ENCODE peak calls at places on chromosome 11, in four cellular contexts. One of them, this sample, is unnamed. For H3K4me1, the result is how much of the 10 kb centered on the place peaks cover.

GRCh38 chr11:114233755-114234154 is 62.4 kb upstream of the NNMT start:
- DNase-seq in ovary: no peak
- DNase-seq in colonic mucosa: no peak
- DNase-seq in H1: no peak
- DNase-seq in this sample: no peak

GRCh38 chr11:78905756-78906155 is 331.1 kb upstream of the NARS2 start:
- DNase-seq in H1: no peak
- DNase-seq in ovary: no peak
- DNase-seq in colonic mucosa: no peak
- DNase-seq in this sample: no peak

GRCh38 chr11:119446434-119446833 is 23.5 kb upstream of the THY1 start:
- DNase-seq in colonic mucosa: no peak
- DNase-seq in ovary: no peak
- DNase-seq in H1: no peak
- DNase-seq in this sample: no peak

GRCh38 chr11:119752324-119752723 is 23.3 kb upstream of the NECTIN1 start:
- DNase-seq in H1: no peak
- DNase-seq in ovary: no peak
- DNase-seq in colonic mucosa: no peak
- DNase-seq in this sample: no peak

GRCh38 chr11:10770626-10771254 is 19.7 kb downstream of the CTR9 start:
- DNase-seq in H1: peak
- DNase-seq in colonic mucosa: peak
- DNase-seq in ovary: no peak
- DNase-seq in this sample: peak

GRCh38 chr11:19882356-19882755 is 169.7 kb downstream of the NAV2 start:
- DNase-seq in H1: no peak
- DNase-seq in ovary: no peak
- DNase-seq in colonic mucosa: no peak
- DNase-seq in this sample: no peak

GRCh38 chr11:94400839-94401772 is at the start of gene GPR83:
- DNase-seq in ovary: no peak
- DNase-seq in colonic mucosa: no peak
- DNase-seq in H1: peak
- DNase-seq in this sample: no peak

GRCh38 chr11:112761911-112762685 is 199.1 kb upstream of the NCAM1 start:
- DNase-seq in colonic mucosa: no peak
- DNase-seq in ovary: no peak
- DNase-seq in H1: no peak
- DNase-seq in this sample: no peak

GRCh38 chr11:99370557-99371200 is 349.9 kb downstream of the CNTN5 start:
- DNase-seq in H1: no peak
- DNase-seq in colonic mucosa: no peak
- DNase-seq in ovary: peak
- DNase-seq in this sample: no peak

GRCh38 chr11:46210133-46210636 is 67.3 kb upstream of the CREB3L1 start:
- DNase-seq in H1: peak
- DNase-seq in colonic mucosa: no peak
- DNase-seq in ovary: no peak
- DNase-seq in this sample: no peak

GRCh38 chr11:67264886-67265632 is 1.2 kb upstream of the GRK2 start:
- DNase-seq in H1: no peak
- DNase-seq in ovary: no peak
- DNase-seq in colonic mucosa: no peak
- DNase-seq in this sample: no peak

GRCh38 chr11:17076517-17077239 is 789 bp downstream of the RPS13 start:
- DNase-seq in colonic mucosa: no peak
- DNase-seq in ovary: no peak
- DNase-seq in H1: no peak
- DNase-seq in this sample: no peak

GRCh38 chr11:61004037-61004641 is 32.7 kb downstream of the CD6 start:
- DNase-seq in ovary: peak
- DNase-seq in colonic mucosa: no peak
- DNase-seq in H1: no peak
- DNase-seq in this sample: no peak

GRCh38 chr11:86064236-86064803 is 4.6 kb downstream of the PICALM start:
- DNase-seq in ovary: no peak
- DNase-seq in colonic mucosa: no peak
- DNase-seq in H1: no peak
- DNase-seq in this sample: no peak

GRCh38 chr11:280762-281485 is 2.7 kb downstream of the NLRP6 start:
- DNase-seq in colonic mucosa: no peak
- DNase-seq in ovary: peak
- DNase-seq in H1: peak
- DNase-seq in this sample: no peak

GRCh38 chr11:36075053-36075452 is 131.2 kb downstream of the LDLRAD3 start:
- DNase-seq in ovary: no peak
- DNase-seq in H1: no peak
- DNase-seq in colonic mucosa: no peak
- DNase-seq in this sample: no peak

GRCh38 chr11:70477607-70478006 is 79.3 kb downstream of the CTTN start:
- DNase-seq in colonic mucosa: no peak
- DNase-seq in ovary: no peak
- DNase-seq in H1: no peak
- DNase-seq in this sample: no peak

GRCh38 chr11:29224739-29225384 is 792.0 kb downstream of the KCNA4 start:
- DNase-seq in colonic mucosa: no peak
- DNase-seq in H1: peak
- DNase-seq in ovary: no peak
- DNase-seq in this sample: no peak

GRCh38 chr11:70535191-70535971 is 137.1 kb downstream of the CTTN start:
- DNase-seq in ovary: peak
- DNase-seq in H1: no peak
- DNase-seq in colonic mucosa: no peak
- DNase-seq in this sample: no peak

GRCh38 chr11:113272281-113272680 is 42.1 kb upstream of the TTC12 start:
- DNase-seq in colonic mucosa: no peak
- DNase-seq in ovary: no peak
- DNase-seq in H1: no peak
- DNase-seq in this sample: no peak

GRCh38 chr11:83717551-83717950 is 431.4 kb upstream of the CCDC90B start:
- DNase-seq in H1: no peak
- DNase-seq in ovary: no peak
- DNase-seq in colonic mucosa: no peak
- DNase-seq in this sample: no peak

GRCh38 chr11:60873533-60873932 is 6.2 kb downstream of the ZP1 start:
- DNase-seq in ovary: no peak
- DNase-seq in colonic mucosa: no peak
- DNase-seq in H1: no peak
- DNase-seq in this sample: no peak

GRCh38 chr11:34926101-34926830 is 9.8 kb downstream of the PDHX start:
- DNase-seq in ovary: no peak
- DNase-seq in colonic mucosa: no peak
- DNase-seq in H1: no peak
- DNase-seq in this sample: no peak

GRCh38 chr11:66081505-66081904 is 11.4 kb downstream of the PACS1 start:
- DNase-seq in colonic mucosa: peak
- DNase-seq in H1: no peak
- DNase-seq in ovary: no peak
- DNase-seq in this sample: peak

GRCh38 chr11:10793470-10794255 is 15.1 kb downstream of the EIF4G2 start:
- DNase-seq in H1: no peak
- DNase-seq in ovary: no peak
- DNase-seq in colonic mucosa: no peak
- DNase-seq in this sample: no peak

GRCh38 chr11:120794748-120795147 is 229.2 kb upstream of the TBCEL start:
- DNase-seq in colonic mucosa: no peak
- DNase-seq in H1: no peak
- DNase-seq in ovary: no peak
- DNase-seq in this sample: no peak

GRCh38 chr11:64850979-64851567 is 6.6 kb upstream of the CDC42BPG start:
- DNase-seq in colonic mucosa: no peak
- DNase-seq in ovary: no peak
- DNase-seq in H1: peak
- DNase-seq in this sample: no peak

GRCh38 chr11:64848214-64848778 is 3.8 kb upstream of the CDC42BPG start:
- DNase-seq in colonic mucosa: no peak
- DNase-seq in ovary: no peak
- DNase-seq in H1: no peak
- DNase-seq in this sample: no peak

GRCh38 chr11:64848779-64849599 is 4.5 kb upstream of the CDC42BPG start:
- DNase-seq in ovary: no peak
- DNase-seq in colonic mucosa: peak
- DNase-seq in H1: peak
- DNase-seq in this sample: no peak

GRCh38 chr11:64851831-64852337 is 7.4 kb upstream of the CDC42BPG start:
- DNase-seq in ovary: no peak
- DNase-seq in colonic mucosa: no peak
- DNase-seq in H1: no peak
- DNase-seq in this sample: no peak

DNA sequence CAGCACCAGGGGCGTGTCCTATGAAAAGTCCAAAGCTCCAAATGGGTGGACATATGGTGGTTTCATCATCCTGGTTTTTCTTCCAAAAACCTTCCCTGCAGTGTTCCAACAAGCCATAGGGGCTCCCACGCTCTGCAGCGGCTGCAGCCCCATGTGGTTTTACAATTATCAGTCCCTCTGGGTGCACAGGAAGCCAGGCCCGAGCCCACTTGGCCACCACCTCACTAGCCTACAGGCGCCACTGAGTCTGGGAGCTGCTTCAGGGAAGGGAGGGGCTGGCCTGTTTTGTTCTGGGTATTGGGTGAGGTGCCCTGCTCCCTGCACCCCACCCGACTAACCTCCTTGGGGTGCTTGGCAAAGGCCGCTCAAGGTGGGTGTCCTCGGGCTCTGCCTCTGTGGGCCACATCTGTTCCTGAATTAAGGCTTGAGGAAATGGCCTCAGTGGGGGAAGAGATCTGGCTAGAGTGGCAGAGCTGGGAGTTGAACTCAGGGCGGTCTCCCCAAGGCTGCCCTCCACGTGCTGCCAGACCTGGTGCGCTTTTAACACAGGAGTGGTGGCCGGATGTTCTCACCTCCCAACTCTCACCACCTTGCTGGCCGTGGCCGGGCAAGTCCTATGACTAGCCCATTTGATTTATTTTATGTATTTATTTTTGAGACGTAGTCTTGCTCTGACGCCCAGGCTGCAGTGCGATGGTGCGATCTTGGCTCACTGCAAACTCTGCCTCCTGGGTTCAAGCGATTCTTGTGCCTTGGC is 5.3 kb upstream of the CDC42BPG start:
- DNase-seq in ovary: no peak
- DNase-seq in colonic mucosa: no peak
- DNase-seq in H1: no peak
- DNase-seq in this sample: no peak
- H3K4me1 ChIP-seq in ovary: under half
- H3K4me1 ChIP-seq in colonic mucosa: under half
- H3K4me1 ChIP-seq in H1: under half
- H3K4me1 ChIP-seq in this sample: under half

GRCh38 chr11:48018561-48019229 is 38.3 kb downstream of the PTPRJ start:
- DNase-seq in colonic mucosa: no peak
- DNase-seq in ovary: no peak
- DNase-seq in H1: peak
- DNase-seq in this sample: no peak

GRCh38 chr11:48014917-48015316 is 34.6 kb downstream of the PTPRJ start:
- DNase-seq in colonic mucosa: no peak
- DNase-seq in H1: no peak
- DNase-seq in ovary: no peak
- DNase-seq in this sample: peak

GRCh38 chr11:48019597-48019996 is 39.2 kb downstream of the PTPRJ start:
- DNase-seq in colonic mucosa: no peak
- DNase-seq in ovary: no peak
- DNase-seq in H1: no peak
- DNase-seq in this sample: no peak

GRCh38 chr11:48019230-48019584 is 38.8 kb downstream of the PTPRJ start:
- DNase-seq in ovary: no peak
- DNase-seq in H1: no peak
- DNase-seq in colonic mucosa: no peak
- DNase-seq in this sample: no peak

GRCh38 chr11:48017105-48017874 is 36.9 kb downstream of the PTPRJ start:
- DNase-seq in H1: no peak
- DNase-seq in ovary: no peak
- DNase-seq in colonic mucosa: no peak
- DNase-seq in this sample: no peak
- H3K4me1 ChIP-seq in H1: under half
- H3K4me1 ChIP-seq in ovary: under half
- H3K4me1 ChIP-seq in colonic mucosa: under half
- H3K4me1 ChIP-seq in this sample: under half

DNA sequence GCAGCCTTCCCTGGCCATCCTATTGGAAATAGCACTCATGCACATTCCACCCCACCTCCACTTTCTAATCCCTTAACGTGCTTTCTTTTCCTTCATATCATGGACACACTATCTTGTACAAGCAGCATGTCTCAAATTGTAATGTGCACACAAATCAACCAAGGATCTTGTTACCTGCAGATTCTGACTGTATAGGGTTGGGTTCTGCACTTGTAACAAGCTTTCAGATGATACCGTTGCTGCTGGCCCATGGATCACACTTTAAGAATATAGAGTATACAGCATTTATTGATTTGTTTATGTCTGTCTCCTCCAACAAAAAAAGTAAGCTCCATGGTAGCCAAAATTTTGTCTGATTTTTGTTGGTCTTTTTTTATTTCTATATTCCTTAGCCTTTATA is 32.4 kb upstream of the POU2AF1 start:
- DNase-seq in H1: no peak
- DNase-seq in ovary: no peak
- DNase-seq in colonic mucosa: no peak
- DNase-seq in this sample: no peak
- H3K4me1 ChIP-seq in H1: under half
- H3K4me1 ChIP-seq in ovary: under half
- H3K4me1 ChIP-seq in colonic mucosa: under half
- H3K4me1 ChIP-seq in this sample: under half

GRCh38 chr11:128629516-128630106 is 42.3 kb upstream of the ETS1 start:
- DNase-seq in ovary: no peak
- DNase-seq in colonic mucosa: no peak
- DNase-seq in H1: peak
- DNase-seq in this sample: no peak

GRCh38 chr11:128626913-128627665 is 39.7 kb upstream of the ETS1 start:
- DNase-seq in ovary: no peak
- DNase-seq in H1: peak
- DNase-seq in colonic mucosa: no peak
- DNase-seq in this sample: no peak

GRCh38 chr11:128627666-128628342 is 40.4 kb upstream of the ETS1 start:
- DNase-seq in H1: peak
- DNase-seq in colonic mucosa: no peak
- DNase-seq in ovary: no peak
- DNase-seq in this sample: no peak

GRCh38 chr11:128628343-128628673 is 41.0 kb upstream of the ETS1 start:
- DNase-seq in colonic mucosa: no peak
- DNase-seq in H1: no peak
- DNase-seq in ovary: no peak
- DNase-seq in this sample: no peak

DNA sequence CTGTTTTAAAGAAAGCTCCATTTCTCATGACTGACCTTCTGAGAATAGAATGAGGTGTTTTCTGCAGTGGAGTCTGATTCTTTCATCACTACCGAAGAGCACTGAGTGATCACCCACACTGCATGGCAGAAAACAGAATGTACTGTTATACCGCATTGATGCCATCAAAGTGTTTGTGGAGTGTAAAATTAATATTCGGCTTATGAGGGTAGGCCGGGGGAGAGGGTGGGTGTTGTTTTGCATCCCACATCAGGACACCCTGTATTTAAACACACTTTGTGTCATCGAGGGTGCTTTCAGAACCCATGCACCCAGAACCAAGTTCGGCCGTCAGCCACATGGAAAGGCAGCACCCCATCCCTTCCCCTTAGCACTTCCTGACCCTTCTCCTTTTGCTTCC is 41.3 kb upstream of the ETS1 start:
- DNase-seq in ovary: no peak
- DNase-seq in H1: no peak
- DNase-seq in colonic mucosa: no peak
- DNase-seq in this sample: no peak
- H3K4me1 ChIP-seq in ovary: under half
- H3K4me1 ChIP-seq in H1: under half
- H3K4me1 ChIP-seq in colonic mucosa: under half
- H3K4me1 ChIP-seq in this sample: under half

This sample was measured in tibial artery.